ENCODE peak calls at places on chromosomes 13 and 19, in nine cellular contexts. One of them, this sample, is unnamed.

GRCh38 chr19:50417138-50417849 is 1.4 kb upstream of the SPIB start:
- DNase-seq in CD8-positive, alpha-beta T cell: no peak
- DNase-seq in BE2C: no peak
- DNase-seq in astrocyte of the cerebellum: no peak
- DNase-seq in heart left ventricle: no peak
- DNase-seq in foreskin fibroblast: no peak
- DNase-seq in cardiac muscle cell: no peak
- DNase-seq in uterus: no peak
- DNase-seq in OCI-LY7: peak
- DNase-seq in this sample: no peak

GRCh38 chr13:98829541-98829940 is 77.1 kb upstream of the SLC15A1 start:
- DNase-seq in CD8-positive, alpha-beta T cell: no peak
- DNase-seq in BE2C: no peak
- DNase-seq in astrocyte of the cerebellum: no peak
- DNase-seq in heart left ventricle: no peak
- DNase-seq in foreskin fibroblast: no peak
- DNase-seq in cardiac muscle cell: no peak
- DNase-seq in uterus: no peak
- DNase-seq in OCI-LY7: no peak
- DNase-seq in this sample: no peak

GRCh38 chr19:44681992-44682790 is 10.9 kb downstream of the CEACAM19 start:
- DNase-seq in CD8-positive, alpha-beta T cell: no peak
- DNase-seq in BE2C: no peak
- DNase-seq in astrocyte of the cerebellum: no peak
- DNase-seq in heart left ventricle: no peak
- DNase-seq in foreskin fibroblast: no peak
- DNase-seq in cardiac muscle cell: no peak
- DNase-seq in uterus: no peak
- DNase-seq in OCI-LY7: no peak
- DNase-seq in this sample: no peak

GRCh38 chr13:75135325-75135825 is 346.6 kb downstream of the TBC1D4 start:
- DNase-seq in CD8-positive, alpha-beta T cell: no peak
- DNase-seq in BE2C: no peak
- DNase-seq in astrocyte of the cerebellum: peak
- DNase-seq in heart left ventricle: no peak
- DNase-seq in foreskin fibroblast: peak
- DNase-seq in cardiac muscle cell: peak
- DNase-seq in uterus: no peak
- DNase-seq in OCI-LY7: no peak
- DNase-seq in this sample: peak

GRCh38 chr19:46297700-46298476 is 1.0 kb downstream of the HIF3A start:
- DNase-seq in CD8-positive, alpha-beta T cell: no peak
- DNase-seq in BE2C: peak
- DNase-seq in astrocyte of the cerebellum: no peak
- DNase-seq in heart left ventricle: peak
- DNase-seq in foreskin fibroblast: peak
- DNase-seq in cardiac muscle cell: peak
- DNase-seq in uterus: peak
- DNase-seq in OCI-LY7: no peak
- DNase-seq in this sample: no peak

GRCh38 chr19:6481541-6482342 is at the start of gene DENND1C:
- DNase-seq in CD8-positive, alpha-beta T cell: peak
- DNase-seq in BE2C: peak
- DNase-seq in astrocyte of the cerebellum: no peak
- DNase-seq in heart left ventricle: no peak
- DNase-seq in foreskin fibroblast: no peak
- DNase-seq in cardiac muscle cell: peak
- DNase-seq in uterus: no peak
- DNase-seq in OCI-LY7: peak
- DNase-seq in this sample: no peak

GRCh38 chr13:23020246-23020843 is 160.4 kb upstream of the SGCG start:
- DNase-seq in CD8-positive, alpha-beta T cell: no peak
- DNase-seq in BE2C: peak
- DNase-seq in astrocyte of the cerebellum: peak
- DNase-seq in heart left ventricle: peak
- DNase-seq in foreskin fibroblast: peak
- DNase-seq in cardiac muscle cell: peak
- DNase-seq in uterus: peak
- DNase-seq in OCI-LY7: peak
- DNase-seq in this sample: peak

GRCh38 chr13:24684600-24684998 is 4.4 kb downstream of the ATP12A start:
- DNase-seq in CD8-positive, alpha-beta T cell: peak
- DNase-seq in BE2C: no peak
- DNase-seq in astrocyte of the cerebellum: peak
- DNase-seq in heart left ventricle: no peak
- DNase-seq in foreskin fibroblast: no peak
- DNase-seq in cardiac muscle cell: peak
- DNase-seq in uterus: no peak
- DNase-seq in OCI-LY7: no peak
- DNase-seq in this sample: no peak

GRCh38 chr19:41872775-41873647 is 4.1 kb upstream of the CD79A start:
- DNase-seq in CD8-positive, alpha-beta T cell: peak
- DNase-seq in BE2C: peak
- DNase-seq in astrocyte of the cerebellum: peak
- DNase-seq in heart left ventricle: peak
- DNase-seq in foreskin fibroblast: peak
- DNase-seq in cardiac muscle cell: peak
- DNase-seq in uterus: no peak
- DNase-seq in OCI-LY7: peak
- DNase-seq in this sample: no peak

GRCh38 chr13:114148521-114148855 is 16.1 kb upstream of the RASA3 start:
- DNase-seq in CD8-positive, alpha-beta T cell: peak
- DNase-seq in BE2C: no peak
- DNase-seq in astrocyte of the cerebellum: no peak
- DNase-seq in heart left ventricle: no peak
- DNase-seq in foreskin fibroblast: no peak
- DNase-seq in cardiac muscle cell: no peak
- DNase-seq in uterus: no peak
- DNase-seq in OCI-LY7: no peak
- DNase-seq in this sample: no peak

GRCh38 chr19:1051791-1052190 is 11.9 kb downstream of the ABCA7 start:
- DNase-seq in CD8-positive, alpha-beta T cell: no peak
- DNase-seq in BE2C: peak
- DNase-seq in astrocyte of the cerebellum: no peak
- DNase-seq in heart left ventricle: no peak
- DNase-seq in foreskin fibroblast: no peak
- DNase-seq in cardiac muscle cell: no peak
- DNase-seq in uterus: no peak
- DNase-seq in OCI-LY7: no peak
- DNase-seq in this sample: no peak

GRCh38 chr19:5985098-5985783 is 7.3 kb upstream of the RANBP3 start:
- DNase-seq in CD8-positive, alpha-beta T cell: no peak
- DNase-seq in BE2C: no peak
- DNase-seq in astrocyte of the cerebellum: no peak
- DNase-seq in heart left ventricle: no peak
- DNase-seq in foreskin fibroblast: peak
- DNase-seq in cardiac muscle cell: peak
- DNase-seq in uterus: no peak
- DNase-seq in OCI-LY7: no peak
- DNase-seq in this sample: no peak

GRCh38 chr19:53808710-53809125 is 15.4 kb downstream of the NLRP12 start:
- DNase-seq in CD8-positive, alpha-beta T cell: no peak
- DNase-seq in BE2C: no peak
- DNase-seq in astrocyte of the cerebellum: peak
- DNase-seq in heart left ventricle: no peak
- DNase-seq in foreskin fibroblast: peak
- DNase-seq in cardiac muscle cell: peak
- DNase-seq in uterus: no peak
- DNase-seq in OCI-LY7: peak
- DNase-seq in this sample: peak
- TF ChIP-seq CTCF in CD8-positive, alpha-beta T cell: no peak
- TF ChIP-seq CTCF in BE2C: peak
- TF ChIP-seq CTCF in astrocyte of the cerebellum: peak
- TF ChIP-seq CTCF in heart left ventricle: peak
- TF ChIP-seq CTCF in foreskin fibroblast: peak
- TF ChIP-seq CTCF in cardiac muscle cell: peak
- TF ChIP-seq CTCF in uterus: no peak
- TF ChIP-seq CTCF in OCI-LY7: peak
- TF ChIP-seq CTCF in this sample: peak

GRCh38 chr19:8244442-8244841 is 35.3 kb downstream of the CERS4 start:
- DNase-seq in CD8-positive, alpha-beta T cell: no peak
- DNase-seq in BE2C: no peak
- DNase-seq in astrocyte of the cerebellum: no peak
- DNase-seq in heart left ventricle: no peak
- DNase-seq in foreskin fibroblast: no peak
- DNase-seq in cardiac muscle cell: no peak
- DNase-seq in uterus: no peak
- DNase-seq in OCI-LY7: no peak
- DNase-seq in this sample: no peak
- TF ChIP-seq CTCF in CD8-positive, alpha-beta T cell: no peak
- TF ChIP-seq CTCF in BE2C: no peak
- TF ChIP-seq CTCF in astrocyte of the cerebellum: no peak
- TF ChIP-seq CTCF in heart left ventricle: no peak
- TF ChIP-seq CTCF in foreskin fibroblast: no peak
- TF ChIP-seq CTCF in cardiac muscle cell: no peak
- TF ChIP-seq CTCF in uterus: no peak
- TF ChIP-seq CTCF in OCI-LY7: peak
- TF ChIP-seq CTCF in this sample: no peak

GRCh38 chr19:8596168-8596567 is 14.3 kb downstream of the ADAMTS10 start:
- DNase-seq in CD8-positive, alpha-beta T cell: no peak
- DNase-seq in BE2C: no peak
- DNase-seq in astrocyte of the cerebellum: no peak
- DNase-seq in heart left ventricle: no peak
- DNase-seq in foreskin fibroblast: no peak
- DNase-seq in cardiac muscle cell: no peak
- DNase-seq in uterus: no peak
- DNase-seq in OCI-LY7: no peak
- DNase-seq in this sample: no peak

GRCh38 chr19:8592231-8593009 is 15.2 kb upstream of the MYO1F start:
- DNase-seq in CD8-positive, alpha-beta T cell: peak
- DNase-seq in BE2C: peak
- DNase-seq in astrocyte of the cerebellum: peak
- DNase-seq in heart left ventricle: peak
- DNase-seq in foreskin fibroblast: peak
- DNase-seq in cardiac muscle cell: peak
- DNase-seq in uterus: peak
- DNase-seq in OCI-LY7: peak
- DNase-seq in this sample: peak

GRCh38 chr19:8595651-8596050 is 14.9 kb downstream of the ADAMTS10 start:
- DNase-seq in CD8-positive, alpha-beta T cell: no peak
- DNase-seq in BE2C: no peak
- DNase-seq in astrocyte of the cerebellum: no peak
- DNase-seq in heart left ventricle: no peak
- DNase-seq in foreskin fibroblast: no peak
- DNase-seq in cardiac muscle cell: no peak
- DNase-seq in uterus: no peak
- DNase-seq in OCI-LY7: no peak
- DNase-seq in this sample: no peak

GRCh38 chr19:8589177-8589714 is 12.0 kb upstream of the MYO1F start:
- DNase-seq in CD8-positive, alpha-beta T cell: no peak
- DNase-seq in BE2C: no peak
- DNase-seq in astrocyte of the cerebellum: no peak
- DNase-seq in heart left ventricle: no peak
- DNase-seq in foreskin fibroblast: no peak
- DNase-seq in cardiac muscle cell: no peak
- DNase-seq in uterus: no peak
- DNase-seq in OCI-LY7: no peak
- DNase-seq in this sample: no peak

DNA sequence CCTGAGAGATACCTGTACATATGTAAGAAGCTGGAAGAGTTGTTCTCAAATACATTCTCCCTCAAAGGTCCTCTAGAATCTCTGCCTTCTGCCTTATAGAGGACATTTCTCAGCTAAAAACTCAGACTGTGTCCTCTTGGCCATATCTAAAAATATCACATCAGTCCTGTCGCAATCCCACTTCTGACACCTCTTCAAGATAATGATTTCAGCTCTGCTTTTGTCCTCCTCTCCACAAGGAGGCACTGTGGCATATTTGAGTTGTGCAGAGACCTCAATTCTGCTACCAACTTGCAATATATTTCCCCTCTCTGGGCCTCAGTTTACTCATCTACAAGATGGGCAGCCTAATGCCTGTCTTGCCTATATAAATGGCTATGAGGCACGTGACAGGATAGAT is 16.6 kb downstream of the ADAMTS10 start:
- DNase-seq in CD8-positive, alpha-beta T cell: no peak
- DNase-seq in BE2C: no peak
- DNase-seq in astrocyte of the cerebellum: no peak
- DNase-seq in heart left ventricle: no peak
- DNase-seq in foreskin fibroblast: no peak
- DNase-seq in cardiac muscle cell: no peak
- DNase-seq in uterus: no peak
- DNase-seq in OCI-LY7: no peak
- DNase-seq in this sample: no peak
- TF ChIP-seq CTCF in CD8-positive, alpha-beta T cell: no peak
- TF ChIP-seq CTCF in BE2C: peak
- TF ChIP-seq CTCF in astrocyte of the cerebellum: peak
- TF ChIP-seq CTCF in heart left ventricle: no peak
- TF ChIP-seq CTCF in foreskin fibroblast: no peak
- TF ChIP-seq CTCF in cardiac muscle cell: peak
- TF ChIP-seq CTCF in uterus: no peak
- TF ChIP-seq CTCF in OCI-LY7: peak
- TF ChIP-seq CTCF in this sample: peak

GRCh38 chr13:33445476-33445875 is 159.9 kb upstream of the STARD13 start:
- DNase-seq in CD8-positive, alpha-beta T cell: no peak
- DNase-seq in BE2C: no peak
- DNase-seq in astrocyte of the cerebellum: no peak
- DNase-seq in heart left ventricle: no peak
- DNase-seq in foreskin fibroblast: no peak
- DNase-seq in cardiac muscle cell: no peak
- DNase-seq in uterus: no peak
- DNase-seq in OCI-LY7: no peak
- DNase-seq in this sample: no peak

GRCh38 chr13:33445024-33445423 is 159.5 kb upstream of the STARD13 start:
- DNase-seq in CD8-positive, alpha-beta T cell: no peak
- DNase-seq in BE2C: no peak
- DNase-seq in astrocyte of the cerebellum: no peak
- DNase-seq in heart left ventricle: no peak
- DNase-seq in foreskin fibroblast: no peak
- DNase-seq in cardiac muscle cell: no peak
- DNase-seq in uterus: no peak
- DNase-seq in OCI-LY7: no peak
- DNase-seq in this sample: no peak

GRCh38 chr13:33435207-33435606 is 149.7 kb upstream of the STARD13 start:
- DNase-seq in CD8-positive, alpha-beta T cell: no peak
- DNase-seq in BE2C: no peak
- DNase-seq in astrocyte of the cerebellum: no peak
- DNase-seq in heart left ventricle: no peak
- DNase-seq in foreskin fibroblast: no peak
- DNase-seq in cardiac muscle cell: no peak
- DNase-seq in uterus: no peak
- DNase-seq in OCI-LY7: no peak
- DNase-seq in this sample: no peak

GRCh38 chr13:33446821-33447481 is 161.4 kb upstream of the STARD13 start:
- DNase-seq in CD8-positive, alpha-beta T cell: no peak
- DNase-seq in BE2C: no peak
- DNase-seq in astrocyte of the cerebellum: no peak
- DNase-seq in heart left ventricle: no peak
- DNase-seq in foreskin fibroblast: peak
- DNase-seq in cardiac muscle cell: no peak
- DNase-seq in uterus: no peak
- DNase-seq in OCI-LY7: no peak
- DNase-seq in this sample: peak

DNA sequence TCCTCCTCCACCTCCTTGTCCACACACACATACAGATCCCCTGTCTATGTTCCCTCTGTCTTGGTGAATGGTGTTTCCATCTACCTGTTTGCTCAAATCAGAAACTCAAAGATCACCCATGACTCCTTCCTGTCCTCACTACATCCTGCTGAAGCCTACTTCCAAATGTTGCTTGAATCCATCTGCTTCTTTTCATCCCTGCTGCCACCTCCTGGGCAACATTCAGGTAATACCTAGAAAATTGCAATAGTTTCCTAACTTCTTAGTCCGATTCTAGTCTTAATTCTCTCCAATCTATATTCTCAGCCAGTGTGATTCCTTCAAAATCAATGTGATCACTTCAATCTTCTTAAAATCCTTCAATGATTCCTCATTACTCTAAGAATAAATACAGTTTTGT is 155.5 kb upstream of the STARD13 start:
- DNase-seq in CD8-positive, alpha-beta T cell: no peak
- DNase-seq in BE2C: peak
- DNase-seq in astrocyte of the cerebellum: peak
- DNase-seq in heart left ventricle: no peak
- DNase-seq in foreskin fibroblast: peak
- DNase-seq in cardiac muscle cell: peak
- DNase-seq in uterus: no peak
- DNase-seq in OCI-LY7: no peak
- DNase-seq in this sample: no peak
- TF ChIP-seq CTCF in CD8-positive, alpha-beta T cell: no peak
- TF ChIP-seq CTCF in BE2C: peak
- TF ChIP-seq CTCF in astrocyte of the cerebellum: peak
- TF ChIP-seq CTCF in heart left ventricle: no peak
- TF ChIP-seq CTCF in foreskin fibroblast: no peak
- TF ChIP-seq CTCF in cardiac muscle cell: no peak
- TF ChIP-seq CTCF in uterus: peak
- TF ChIP-seq CTCF in OCI-LY7: peak
- TF ChIP-seq CTCF in this sample: peak

This sample was measured in AG09319.